ENCODE peak calls at places on chromosomes 7 and 10, in five cellular contexts. One of them, this sample, is unnamed.

GRCh38 chr7:143205560-143206293 is 16.1 kb upstream of the TAS2R40 start:
- DNase-seq in NCI-H748 treated with DMSO at 0.1 percent for 48 hours: no peak
- DNase-seq in GM10248: peak; percentile 24
- DNase-seq in GM12891: peak; percentile 28
- DNase-seq in kidney epithelial cell: no peak
- DNase-seq in this sample: peak; percentile 25

GRCh38 chr10:126387931-126388911 is at the start of gene ADAM12:
- DNase-seq in NCI-H748 treated with DMSO at 0.1 percent for 48 hours: no peak
- DNase-seq in kidney epithelial cell: no peak
- DNase-seq in GM10248: no peak
- DNase-seq in GM12891: no peak
- DNase-seq in this sample: peak; percentile 35

GRCh38 chr10:8073696-8074416 is 19.4 kb downstream of the GATA3 start:
- DNase-seq in GM12891: no peak
- DNase-seq in GM10248: no peak
- DNase-seq in kidney epithelial cell: no peak
- DNase-seq in NCI-H748 treated with DMSO at 0.1 percent for 48 hours: no peak
- DNase-seq in this sample: no peak

GRCh38 chr10:111890046-111890445 is 293.5 kb downstream of the GPAM start:
- DNase-seq in NCI-H748 treated with DMSO at 0.1 percent for 48 hours: no peak
- DNase-seq in GM12891: no peak
- DNase-seq in kidney epithelial cell: no peak
- DNase-seq in GM10248: no peak
- DNase-seq in this sample: no peak

GRCh38 chr10:83222300-83222699 is 917.0 kb upstream of the GHITM start:
- DNase-seq in kidney epithelial cell: no peak
- DNase-seq in NCI-H748 treated with DMSO at 0.1 percent for 48 hours: no peak
- DNase-seq in GM10248: no peak
- DNase-seq in GM12891: no peak
- DNase-seq in this sample: no peak

GRCh38 chr7:34491899-34492298 is 166.1 kb upstream of the NPSR1 start:
- DNase-seq in GM12891: no peak
- DNase-seq in kidney epithelial cell: no peak
- DNase-seq in GM10248: no peak
- DNase-seq in NCI-H748 treated with DMSO at 0.1 percent for 48 hours: no peak
- DNase-seq in this sample: no peak

GRCh38 chr10:108363566-108363965 is 1199.1 kb upstream of the SORCS1 start:
- DNase-seq in GM12891: no peak
- DNase-seq in NCI-H748 treated with DMSO at 0.1 percent for 48 hours: no peak
- DNase-seq in GM10248: no peak
- DNase-seq in kidney epithelial cell: no peak
- DNase-seq in this sample: no peak

GRCh38 chr7:39587393-39587792 is 21.2 kb downstream of the YAE1 start:
- DNase-seq in kidney epithelial cell: no peak
- DNase-seq in GM12891: no peak
- DNase-seq in NCI-H748 treated with DMSO at 0.1 percent for 48 hours: no peak
- DNase-seq in GM10248: no peak
- DNase-seq in this sample: no peak

GRCh38 chr7:105691029-105691691 is 109.9 kb upstream of the EFCAB10 start:
- DNase-seq in GM10248: peak; percentile 43
- DNase-seq in GM12891: no peak
- DNase-seq in NCI-H748 treated with DMSO at 0.1 percent for 48 hours: no peak
- DNase-seq in kidney epithelial cell: no peak
- DNase-seq in this sample: no peak

GRCh38 chr7:42348627-42349026 is 111.6 kb upstream of the GLI3 start:
- DNase-seq in GM10248: no peak
- DNase-seq in NCI-H748 treated with DMSO at 0.1 percent for 48 hours: no peak
- DNase-seq in GM12891: no peak
- DNase-seq in kidney epithelial cell: no peak
- DNase-seq in this sample: no peak

This sample was measured in PC-9.